ENCODE peak calls at places on chromosome 9, in seven cellular contexts. B is M059J; Q is Kasumi-1; F is activated CD4-positive, CD25-positive, alpha-beta regulatory T cell; Y is CD4-positive, alpha-beta T cell; W is activated naive CD4-positive, alpha-beta T cell treated with Interleukin-2 at 50 U/mL for 16 hours; J is GM23338. V is an unnamed sample.

GRCh38 chr9:16252631-16253030 is 617.8 kb downstream of the BNC2 start:
- DNase-seq in B (no peak), Q (no peak), F (no peak), Y (no peak), W (no peak), J (peak), V (no peak)

GRCh38 chr9:764105-764524 is 77.4 kb upstream of the DMRT1 start:
- DNase-seq in B (peak), Q (peak), F (no peak), Y (no peak), W (peak), J (peak), V (no peak)

GRCh38 chr9:95204710-95205109 is 112.8 kb downstream of the FANCC start:
- DNase-seq in B (no peak), Q (no peak), F (no peak), Y (no peak), W (no peak), J (no peak), V (no peak)

GRCh38 chr9:75979362-75979761 is 88.9 kb downstream of the PCSK5 start:
- DNase-seq in B (peak), Q (peak), F (no peak), Y (no peak), W (no peak), J (peak), V (no peak)

GRCh38 chr9:116447914-116448313 is 239.2 kb upstream of the TRIM32 start:
- DNase-seq in B (no peak), Q (peak), F (no peak), Y (no peak), W (no peak), J (no peak), V (no peak)

GRCh38 chr9:97808415-97808814 is 44.6 kb upstream of the FOXE1 start:
- DNase-seq in B (no peak), Q (no peak), F (no peak), Y (no peak), W (no peak), J (no peak), V (no peak)

GRCh38 chr9:131679261-131680020 is 60.4 kb downstream of the RAPGEF1 start:
- DNase-seq in B (peak), Q (no peak), F (no peak), Y (no peak), W (no peak), J (no peak), V (no peak)

GRCh38 chr9:81653240-81653639 is 36.1 kb downstream of the TLE1 start:
- DNase-seq in B (no peak), Q (no peak), F (no peak), Y (no peak), W (no peak), J (no peak), V (no peak)

GRCh38 chr9:105319514-105319863 is 75.0 kb downstream of the SLC44A1 start:
- DNase-seq in B (no peak), Q (no peak), F (no peak), Y (no peak), W (no peak), J (no peak), V (no peak)

GRCh38 chr9:13688990-13689600 is 409.6 kb upstream of the MPDZ start:
- DNase-seq in B (no peak), Q (no peak), F (no peak), Y (no peak), W (no peak), J (peak), V (no peak)

GRCh38 chr9:92608221-92609141 is 61.5 kb downstream of the IPPK start:
- DNase-seq in B (no peak), Q (no peak), F (no peak), Y (no peak), W (no peak), J (no peak), V (no peak)

GRCh38 chr9:116278326-116278725 is 124.7 kb downstream of the PAPPA start:
- DNase-seq in B (peak), Q (no peak), F (no peak), Y (no peak), W (no peak), J (no peak), V (no peak)

GRCh38 chr9:128494108-128494742 is 10.3 kb upstream of the GLE1 start:
- DNase-seq in B (no peak), Q (peak), F (no peak), Y (no peak), W (no peak), J (no peak), V (no peak)

V was measured in mesothelial cell of epicardium.